ENCODE peak calls at places on chromosomes 3 and 15, in five cellular contexts. One of them, this sample, is unnamed.

GRCh38 chr15:81054236-81054635 is 53.5 kb downstream of the TLNRD1 start:
- DNase-seq in omental fat pad: no peak
- DNase-seq in HL-60: no peak
- DNase-seq in fibroblast of pulmonary artery: peak
- DNase-seq in NB4: no peak
- DNase-seq in this sample: no peak

GRCh38 chr15:27165590-27165989 is 194.6 kb downstream of the GABRG3 start:
- DNase-seq in omental fat pad: no peak
- DNase-seq in HL-60: no peak
- DNase-seq in fibroblast of pulmonary artery: no peak
- DNase-seq in NB4: no peak
- DNase-seq in this sample: no peak

GRCh38 chr15:77865701-77866100 is 211.8 kb downstream of the TBC1D2B start:
- DNase-seq in omental fat pad: no peak
- DNase-seq in HL-60: no peak
- DNase-seq in fibroblast of pulmonary artery: no peak
- DNase-seq in NB4: no peak
- DNase-seq in this sample: no peak

GRCh38 chr3:171615281-171615680 is 155.1 kb upstream of the TNIK start:
- DNase-seq in omental fat pad: no peak
- DNase-seq in HL-60: no peak
- DNase-seq in fibroblast of pulmonary artery: peak
- DNase-seq in NB4: no peak
- DNase-seq in this sample: no peak

GRCh38 chr3:46284981-46285683 is 42.9 kb downstream of the CCR3 start:
- DNase-seq in omental fat pad: no peak
- DNase-seq in HL-60: no peak
- DNase-seq in fibroblast of pulmonary artery: no peak
- DNase-seq in NB4: peak
- DNase-seq in this sample: no peak

GRCh38 chr3:191376742-191377141 is 46.4 kb upstream of the UTS2B start:
- DNase-seq in omental fat pad: no peak
- DNase-seq in HL-60: no peak
- DNase-seq in fibroblast of pulmonary artery: peak
- DNase-seq in NB4: no peak
- DNase-seq in this sample: no peak

GRCh38 chr15:64070965-64071851 is 22.4 kb downstream of the CIAO2A start:
- DNase-seq in omental fat pad: peak
- DNase-seq in HL-60: no peak
- DNase-seq in fibroblast of pulmonary artery: peak
- DNase-seq in NB4: no peak
- DNase-seq in this sample: no peak

GRCh38 chr15:84904409-84904808 is 19.9 kb downstream of the SLC28A1 start:
- DNase-seq in omental fat pad: no peak
- DNase-seq in HL-60: no peak
- DNase-seq in fibroblast of pulmonary artery: peak
- DNase-seq in NB4: no peak
- DNase-seq in this sample: no peak

GRCh38 chr3:141305436-141305835 is 62.9 kb upstream of the ZBTB38 start:
- DNase-seq in omental fat pad: no peak
- DNase-seq in HL-60: no peak
- DNase-seq in fibroblast of pulmonary artery: peak
- DNase-seq in NB4: peak
- DNase-seq in this sample: no peak

GRCh38 chr3:141303481-141304223 is 64.7 kb upstream of the ZBTB38 start:
- DNase-seq in omental fat pad: no peak
- DNase-seq in HL-60: peak
- DNase-seq in fibroblast of pulmonary artery: peak
- DNase-seq in NB4: peak
- DNase-seq in this sample: no peak

GRCh38 chr3:141306922-141307321 is 61.4 kb upstream of the ZBTB38 start:
- DNase-seq in omental fat pad: no peak
- DNase-seq in HL-60: no peak
- DNase-seq in fibroblast of pulmonary artery: no peak
- DNase-seq in NB4: no peak
- DNase-seq in this sample: no peak

GRCh38 chr3:141306276-141306675 is 62.0 kb upstream of the ZBTB38 start:
- DNase-seq in omental fat pad: no peak
- DNase-seq in HL-60: no peak
- DNase-seq in fibroblast of pulmonary artery: no peak
- DNase-seq in NB4: no peak
- DNase-seq in this sample: no peak

DNA sequence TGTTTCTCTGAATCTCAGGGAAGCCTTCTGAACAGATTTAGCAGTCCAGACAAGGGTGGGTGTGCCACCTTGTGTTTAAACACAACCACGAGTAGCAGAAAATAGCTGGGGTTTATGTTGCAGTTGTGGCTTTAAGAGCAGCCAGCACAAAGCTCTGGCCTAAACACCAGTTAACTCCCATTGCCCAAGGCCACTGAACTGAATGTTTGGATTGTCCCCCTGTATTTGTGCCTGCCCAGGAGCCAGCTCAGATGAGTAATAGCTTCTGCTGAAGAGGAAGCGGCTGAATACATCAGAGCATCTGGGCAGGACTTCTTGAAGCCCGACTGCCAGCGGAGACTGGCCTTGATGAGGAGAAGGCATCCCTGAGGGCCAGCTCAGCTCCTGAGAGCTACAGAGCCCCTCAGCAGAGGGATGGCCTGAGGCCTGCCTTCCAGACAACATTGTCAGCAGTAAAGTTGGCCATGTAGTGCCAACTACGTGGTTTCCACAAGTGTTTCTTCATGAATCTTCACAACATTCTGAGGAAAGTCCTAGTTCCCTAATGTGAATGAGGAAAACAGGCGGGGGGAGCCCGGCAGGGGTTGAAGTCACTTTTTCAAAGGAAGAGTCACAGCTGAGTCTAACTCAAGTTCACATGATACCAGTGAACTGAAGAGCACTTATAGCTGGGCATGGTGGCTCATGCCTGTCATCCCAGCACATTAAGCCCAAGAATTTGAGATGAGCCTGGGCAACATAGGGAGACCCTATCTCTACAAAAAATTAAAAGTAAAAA is 65.8 kb upstream of the ZBTB38 start:
- DNase-seq in omental fat pad: no peak
- DNase-seq in HL-60: no peak
- DNase-seq in fibroblast of pulmonary artery: peak
- DNase-seq in NB4: no peak
- DNase-seq in this sample: no peak
- TF ChIP-seq CTCF in omental fat pad: no peak
- TF ChIP-seq CTCF in HL-60: no peak
- TF ChIP-seq CTCF in fibroblast of pulmonary artery: peak
- TF ChIP-seq CTCF in NB4: no peak
- TF ChIP-seq CTCF in this sample: no peak

GRCh38 chr3:112087746-112088145 is 1.6 kb downstream of the C3orf52 start:
- DNase-seq in omental fat pad: no peak
- DNase-seq in HL-60: no peak
- DNase-seq in fibroblast of pulmonary artery: no peak
- DNase-seq in NB4: no peak
- DNase-seq in this sample: no peak

GRCh38 chr3:112086018-112086854 is at the start of gene C3orf52:
- DNase-seq in omental fat pad: peak
- DNase-seq in HL-60: peak
- DNase-seq in fibroblast of pulmonary artery: peak
- DNase-seq in NB4: no peak
- DNase-seq in this sample: peak

GRCh38 chr3:112086857-112087524 is 802 bp downstream of the C3orf52 start:
- DNase-seq in omental fat pad: no peak
- DNase-seq in HL-60: no peak
- DNase-seq in fibroblast of pulmonary artery: peak
- DNase-seq in NB4: no peak
- DNase-seq in this sample: no peak

GRCh38 chr3:112083239-112083638 is 3.0 kb upstream of the C3orf52 start:
- DNase-seq in omental fat pad: no peak
- DNase-seq in HL-60: no peak
- DNase-seq in fibroblast of pulmonary artery: no peak
- DNase-seq in NB4: no peak
- DNase-seq in this sample: no peak

DNA sequence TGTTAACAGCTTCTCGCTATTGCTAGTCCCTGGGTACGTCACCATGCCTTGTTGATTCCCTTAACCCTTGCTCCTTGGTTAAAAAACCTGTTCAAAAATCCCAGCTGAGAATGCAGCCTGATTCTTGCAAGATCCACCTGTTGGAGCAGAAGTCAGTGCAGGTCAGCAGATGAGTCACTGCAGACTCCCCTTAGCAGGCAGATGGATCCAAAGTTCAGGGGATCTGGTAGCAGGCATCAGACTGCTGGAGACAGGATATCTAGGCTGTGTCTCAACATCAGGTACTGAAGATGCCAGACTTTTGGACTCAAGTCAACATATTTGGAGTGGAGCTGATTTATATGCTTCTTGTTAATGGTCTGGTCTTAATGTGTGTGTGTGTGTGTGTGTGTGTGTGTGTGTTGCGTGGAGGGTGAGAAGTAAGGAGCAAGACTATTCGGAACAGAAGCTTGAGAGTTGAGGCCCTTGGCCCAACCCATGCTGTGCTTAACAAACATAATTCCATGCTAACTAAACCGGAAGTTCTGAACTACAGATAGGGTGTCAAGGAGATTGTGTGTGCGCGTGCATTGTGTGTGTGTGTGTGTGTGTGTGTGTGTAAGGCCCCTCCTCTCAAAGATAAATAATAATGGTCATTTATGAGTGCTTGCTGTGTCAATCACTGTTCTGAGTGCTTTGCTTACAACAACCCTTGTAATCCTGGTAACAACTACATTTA is 1.1 kb upstream of the C3orf52 start:
- DNase-seq in omental fat pad: no peak
- DNase-seq in HL-60: no peak
- DNase-seq in fibroblast of pulmonary artery: no peak
- DNase-seq in NB4: no peak
- DNase-seq in this sample: no peak
- TF ChIP-seq CTCF in omental fat pad: no peak
- TF ChIP-seq CTCF in HL-60: no peak
- TF ChIP-seq CTCF in fibroblast of pulmonary artery: no peak
- TF ChIP-seq CTCF in NB4: no peak
- TF ChIP-seq CTCF in this sample: no peak

DNA sequence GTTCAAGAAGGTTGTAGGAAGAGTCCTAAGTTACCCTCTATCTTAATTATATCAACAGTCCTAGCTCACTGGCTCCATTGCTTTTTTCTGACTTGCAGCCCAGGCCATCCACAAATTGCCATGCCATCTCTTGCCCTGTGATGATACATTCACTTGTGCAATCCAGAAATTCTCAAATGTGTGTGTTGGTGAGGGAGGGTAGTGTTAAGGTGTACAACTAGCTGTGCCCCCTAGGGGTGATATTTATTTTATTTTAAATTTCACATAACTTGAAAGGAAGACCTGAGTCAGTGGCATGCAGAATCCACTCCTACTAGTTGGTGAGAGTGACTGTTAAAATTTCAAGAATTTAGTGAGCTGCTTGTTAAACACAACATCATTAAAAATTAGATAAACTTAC is 156.1 kb upstream of the ANKRD28 start:
- DNase-seq in omental fat pad: no peak
- DNase-seq in HL-60: no peak
- DNase-seq in fibroblast of pulmonary artery: no peak
- DNase-seq in NB4: peak
- DNase-seq in this sample: no peak
- TF ChIP-seq CTCF in omental fat pad: no peak
- TF ChIP-seq CTCF in HL-60: no peak
- TF ChIP-seq CTCF in fibroblast of pulmonary artery: no peak
- TF ChIP-seq CTCF in NB4: peak
- TF ChIP-seq CTCF in this sample: peak

GRCh38 chr15:61621146-61621545 is 392.0 kb upstream of the RORA start:
- DNase-seq in omental fat pad: no peak
- DNase-seq in HL-60: no peak
- DNase-seq in fibroblast of pulmonary artery: peak
- DNase-seq in NB4: peak
- DNase-seq in this sample: no peak
- TF ChIP-seq CTCF in omental fat pad: no peak
- TF ChIP-seq CTCF in HL-60: no peak
- TF ChIP-seq CTCF in fibroblast of pulmonary artery: peak
- TF ChIP-seq CTCF in NB4: peak
- TF ChIP-seq CTCF in this sample: no peak

GRCh38 chr3:79846148-79846933 is 78.5 kb upstream of the ROBO1 start:
- DNase-seq in omental fat pad: no peak
- DNase-seq in HL-60: no peak
- DNase-seq in fibroblast of pulmonary artery: no peak
- DNase-seq in NB4: peak
- DNase-seq in this sample: no peak
- TF ChIP-seq CTCF in omental fat pad: no peak
- TF ChIP-seq CTCF in HL-60: no peak
- TF ChIP-seq CTCF in fibroblast of pulmonary artery: peak
- TF ChIP-seq CTCF in NB4: peak
- TF ChIP-seq CTCF in this sample: no peak

GRCh38 chr3:189952272-189952671 is 168.4 kb downstream of the P3H2 start:
- DNase-seq in omental fat pad: no peak
- DNase-seq in HL-60: no peak
- DNase-seq in fibroblast of pulmonary artery: no peak
- DNase-seq in NB4: no peak
- DNase-seq in this sample: no peak

GRCh38 chr3:189947948-189948723 is 172.6 kb downstream of the P3H2 start:
- DNase-seq in omental fat pad: no peak
- DNase-seq in HL-60: peak
- DNase-seq in fibroblast of pulmonary artery: peak
- DNase-seq in NB4: peak
- DNase-seq in this sample: no peak

GRCh38 chr3:189948724-189949045 is 172.0 kb downstream of the P3H2 start:
- DNase-seq in omental fat pad: no peak
- DNase-seq in HL-60: no peak
- DNase-seq in fibroblast of pulmonary artery: no peak
- DNase-seq in NB4: no peak
- DNase-seq in this sample: no peak

GRCh38 chr3:189949580-189949979 is 171.1 kb downstream of the P3H2 start:
- DNase-seq in omental fat pad: no peak
- DNase-seq in HL-60: no peak
- DNase-seq in fibroblast of pulmonary artery: no peak
- DNase-seq in NB4: no peak
- DNase-seq in this sample: no peak

DNA sequence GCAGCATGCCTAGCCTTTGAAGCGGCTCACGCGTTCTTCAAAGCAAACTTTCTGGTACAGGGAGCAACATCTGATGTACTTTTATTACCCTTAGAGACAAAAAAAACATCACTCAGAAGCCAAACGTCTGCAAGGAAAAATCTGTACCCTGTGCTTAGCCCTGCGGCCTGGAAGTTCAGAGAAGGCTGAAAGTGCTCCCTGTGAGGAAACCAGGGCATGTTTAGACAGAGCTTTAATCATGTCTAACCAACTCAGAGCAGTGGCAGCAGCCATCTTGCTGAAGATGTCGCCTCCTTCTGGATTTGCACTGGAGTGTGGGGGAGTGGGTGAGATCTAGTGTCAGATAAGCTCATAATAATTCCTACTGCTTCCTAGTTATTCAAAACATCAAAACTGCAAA is 170.4 kb downstream of the P3H2 start:
- DNase-seq in omental fat pad: no peak
- DNase-seq in HL-60: no peak
- DNase-seq in fibroblast of pulmonary artery: no peak
- DNase-seq in NB4: no peak
- DNase-seq in this sample: no peak
- TF ChIP-seq CTCF in omental fat pad: no peak
- TF ChIP-seq CTCF in HL-60: no peak
- TF ChIP-seq CTCF in fibroblast of pulmonary artery: no peak
- TF ChIP-seq CTCF in NB4: no peak
- TF ChIP-seq CTCF in this sample: no peak

GRCh38 chr15:70584838-70585706 is 178.3 kb downstream of the UACA start:
- DNase-seq in omental fat pad: no peak
- DNase-seq in HL-60: no peak
- DNase-seq in fibroblast of pulmonary artery: no peak
- DNase-seq in NB4: peak
- DNase-seq in this sample: no peak
- TF ChIP-seq CTCF in omental fat pad: no peak
- TF ChIP-seq CTCF in HL-60: no peak
- TF ChIP-seq CTCF in fibroblast of pulmonary artery: peak
- TF ChIP-seq CTCF in NB4: peak
- TF ChIP-seq CTCF in this sample: no peak